ENCODE peak calls at places on chromosomes 7 and 10, in four cellular contexts. One of them, this sample, is unnamed.

GRCh38 chr10:12628964-12629766 is 279.8 kb downstream of the CAMK1D start:
- DNase-seq in AG04450: no peak
- DNase-seq in psoas muscle: no peak
- DNase-seq in nephron progenitor cell: no peak
- DNase-seq in this sample: no peak

GRCh38 chr10:15863733-15864132 is 3.4 kb upstream of the MINDY3 start:
- DNase-seq in AG04450: no peak
- DNase-seq in psoas muscle: no peak
- DNase-seq in nephron progenitor cell: no peak
- DNase-seq in this sample: no peak

GRCh38 chr7:129721139-129721538 is 109.6 kb downstream of the NRF1 start:
- DNase-seq in AG04450: no peak
- DNase-seq in psoas muscle: no peak
- DNase-seq in nephron progenitor cell: no peak
- DNase-seq in this sample: no peak

GRCh38 chr10:63573068-63573697 is 52.0 kb downstream of the REEP3 start:
- DNase-seq in AG04450: peak; percentile 66
- DNase-seq in psoas muscle: no peak
- DNase-seq in nephron progenitor cell: no peak
- DNase-seq in this sample: peak; percentile 78

GRCh38 chr10:72616716-72617115 is 9.2 kb downstream of the MICU1 start:
- DNase-seq in AG04450: no peak
- DNase-seq in psoas muscle: no peak
- DNase-seq in nephron progenitor cell: no peak
- DNase-seq in this sample: no peak

GRCh38 chr7:142813262-142813661 is 41.6 kb upstream of the EPHB6 start:
- DNase-seq in AG04450: no peak
- DNase-seq in psoas muscle: no peak
- DNase-seq in nephron progenitor cell: no peak
- DNase-seq in this sample: no peak

GRCh38 chr10:128626397-128627060 is 500.3 kb upstream of the MKI67 start:
- DNase-seq in AG04450: no peak
- DNase-seq in psoas muscle: no peak
- DNase-seq in nephron progenitor cell: no peak
- DNase-seq in this sample: no peak

GRCh38 chr7:74033372-74034311 is 5.7 kb downstream of the ELN start:
- DNase-seq in AG04450: no peak
- DNase-seq in psoas muscle: peak; percentile 78
- DNase-seq in nephron progenitor cell: peak; percentile 34
- DNase-seq in this sample: no peak

GRCh38 chr7:121501566-121501965 is 105.5 kb upstream of the FAM3C start:
- DNase-seq in AG04450: no peak
- DNase-seq in psoas muscle: no peak
- DNase-seq in nephron progenitor cell: no peak
- DNase-seq in this sample: no peak

GRCh38 chr7:49852619-49853462 is 79.4 kb downstream of the VWC2 start:
- DNase-seq in AG04450: no peak
- DNase-seq in psoas muscle: no peak
- DNase-seq in nephron progenitor cell: peak; percentile 60
- DNase-seq in this sample: peak; percentile 14

GRCh38 chr10:95505084-95505610 is 56.0 kb downstream of the SORBS1 start:
- DNase-seq in AG04450: no peak
- DNase-seq in psoas muscle: no peak
- DNase-seq in nephron progenitor cell: peak; percentile 12
- DNase-seq in this sample: no peak

GRCh38 chr10:127195571-127196226 is 692 bp downstream of the INSYN2A start:
- DNase-seq in AG04450: no peak
- DNase-seq in psoas muscle: peak; percentile 13
- DNase-seq in nephron progenitor cell: peak; percentile 33
- DNase-seq in this sample: no peak

GRCh38 chr7:136869991-136870798 is 1.7 kb downstream of the CHRM2 start:
- DNase-seq in AG04450: no peak
- DNase-seq in psoas muscle: no peak
- DNase-seq in nephron progenitor cell: peak; percentile 26
- DNase-seq in this sample: no peak

GRCh38 chr7:149771199-149771636 is 2.2 kb downstream of the ZNF467 start:
- DNase-seq in AG04450: no peak
- DNase-seq in psoas muscle: no peak
- DNase-seq in nephron progenitor cell: no peak
- DNase-seq in this sample: no peak

GRCh38 chr7:95511716-95512260 is 26.0 kb downstream of the ASB4 start:
- DNase-seq in AG04450: peak; percentile 27
- DNase-seq in psoas muscle: peak; percentile 55
- DNase-seq in nephron progenitor cell: peak; percentile 67
- DNase-seq in this sample: peak; percentile 44

GRCh38 chr7:17523813-17524741 is 225.6 kb downstream of the AHR start:
- DNase-seq in AG04450: no peak
- DNase-seq in psoas muscle: peak; percentile 9
- DNase-seq in nephron progenitor cell: no peak
- DNase-seq in this sample: no peak

GRCh38 chr7:39587393-39587792 is 21.2 kb downstream of the YAE1 start:
- DNase-seq in AG04450: no peak
- DNase-seq in psoas muscle: no peak
- DNase-seq in nephron progenitor cell: no peak
- DNase-seq in this sample: no peak

GRCh38 chr10:79941585-79942210 is 7.2 kb downstream of the SFTPD start:
- DNase-seq in AG04450: no peak
- DNase-seq in psoas muscle: no peak
- DNase-seq in nephron progenitor cell: no peak
- DNase-seq in this sample: no peak

GRCh38 chr10:5491477-5491876 is 7.9 kb downstream of the CALML5 start:
- DNase-seq in AG04450: no peak
- DNase-seq in psoas muscle: no peak
- DNase-seq in nephron progenitor cell: no peak
- DNase-seq in this sample: no peak

GRCh38 chr10:75525646-75526045 is 94.2 kb downstream of the LRMDA start:
- DNase-seq in AG04450: no peak
- DNase-seq in psoas muscle: no peak
- DNase-seq in nephron progenitor cell: no peak
- DNase-seq in this sample: no peak

GRCh38 chr10:122525788-122526187 is 34.8 kb upstream of the DMBT1 start:
- DNase-seq in AG04450: no peak
- DNase-seq in psoas muscle: no peak
- DNase-seq in nephron progenitor cell: no peak
- DNase-seq in this sample: no peak
- TF ChIP-seq CTCF in AG04450: no peak
- TF ChIP-seq CTCF in psoas muscle: peak; percentile 17
- TF ChIP-seq CTCF in nephron progenitor cell: peak; percentile 26
- TF ChIP-seq CTCF in this sample: no peak

DNA sequence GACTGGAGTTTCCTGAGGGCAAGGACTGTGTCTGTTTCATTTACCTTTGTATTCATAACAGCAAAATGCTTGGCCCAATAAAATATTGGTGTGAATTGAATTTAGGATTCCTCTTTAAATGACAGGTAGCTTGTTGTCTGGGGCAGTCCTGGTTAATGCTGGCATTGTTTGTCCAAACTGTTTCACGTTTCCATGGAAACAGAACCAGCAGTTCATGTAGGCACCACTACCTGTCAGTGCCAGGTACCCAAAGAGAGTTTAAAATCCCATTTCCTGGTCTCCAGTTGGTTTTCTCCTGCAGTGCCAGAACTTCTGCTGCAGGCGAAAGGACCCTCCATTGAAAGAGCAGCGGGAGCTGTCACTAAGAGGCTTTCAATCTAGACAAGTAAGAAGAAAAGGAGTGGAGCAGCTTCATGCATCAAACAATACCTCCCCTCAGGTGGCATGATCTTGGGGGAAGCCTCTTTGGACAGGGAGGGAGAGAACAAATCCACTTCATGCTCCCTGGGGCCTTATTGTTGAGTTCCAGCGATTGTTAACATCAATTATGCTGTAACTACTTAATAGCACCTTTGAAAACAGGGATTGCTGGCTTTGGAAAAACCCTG is 109.6 kb downstream of the KIF20B start:
- DNase-seq in AG04450: no peak
- DNase-seq in psoas muscle: no peak
- DNase-seq in nephron progenitor cell: no peak
- DNase-seq in this sample: no peak
- TF ChIP-seq CTCF in AG04450: no peak
- TF ChIP-seq CTCF in psoas muscle: no peak
- TF ChIP-seq CTCF in nephron progenitor cell: no peak
- TF ChIP-seq CTCF in this sample: no peak

GRCh38 chr10:113665806-113666354 is 2.0 kb upstream of the NRAP start:
- DNase-seq in AG04450: peak; percentile 68
- DNase-seq in psoas muscle: peak; percentile 49
- DNase-seq in nephron progenitor cell: no peak
- DNase-seq in this sample: peak; percentile 44

GRCh38 chr10:113663142-113663541 is 699 bp downstream of the NRAP start:
- DNase-seq in AG04450: no peak
- DNase-seq in psoas muscle: no peak
- DNase-seq in nephron progenitor cell: no peak
- DNase-seq in this sample: no peak

GRCh38 chr10:113666682-113667252 is 2.9 kb upstream of the NRAP start:
- DNase-seq in AG04450: no peak
- DNase-seq in psoas muscle: no peak
- DNase-seq in nephron progenitor cell: no peak
- DNase-seq in this sample: no peak

GRCh38 chr10:113663908-113664307 is at the start of gene NRAP:
- DNase-seq in AG04450: no peak
- DNase-seq in psoas muscle: no peak
- DNase-seq in nephron progenitor cell: no peak
- DNase-seq in this sample: no peak

GRCh38 chr10:113665352-113665751 is 1.5 kb upstream of the NRAP start:
- DNase-seq in AG04450: no peak
- DNase-seq in psoas muscle: no peak
- DNase-seq in nephron progenitor cell: no peak
- DNase-seq in this sample: no peak
- TF ChIP-seq CTCF in AG04450: no peak
- TF ChIP-seq CTCF in psoas muscle: no peak
- TF ChIP-seq CTCF in nephron progenitor cell: no peak
- TF ChIP-seq CTCF in this sample: no peak

DNA sequence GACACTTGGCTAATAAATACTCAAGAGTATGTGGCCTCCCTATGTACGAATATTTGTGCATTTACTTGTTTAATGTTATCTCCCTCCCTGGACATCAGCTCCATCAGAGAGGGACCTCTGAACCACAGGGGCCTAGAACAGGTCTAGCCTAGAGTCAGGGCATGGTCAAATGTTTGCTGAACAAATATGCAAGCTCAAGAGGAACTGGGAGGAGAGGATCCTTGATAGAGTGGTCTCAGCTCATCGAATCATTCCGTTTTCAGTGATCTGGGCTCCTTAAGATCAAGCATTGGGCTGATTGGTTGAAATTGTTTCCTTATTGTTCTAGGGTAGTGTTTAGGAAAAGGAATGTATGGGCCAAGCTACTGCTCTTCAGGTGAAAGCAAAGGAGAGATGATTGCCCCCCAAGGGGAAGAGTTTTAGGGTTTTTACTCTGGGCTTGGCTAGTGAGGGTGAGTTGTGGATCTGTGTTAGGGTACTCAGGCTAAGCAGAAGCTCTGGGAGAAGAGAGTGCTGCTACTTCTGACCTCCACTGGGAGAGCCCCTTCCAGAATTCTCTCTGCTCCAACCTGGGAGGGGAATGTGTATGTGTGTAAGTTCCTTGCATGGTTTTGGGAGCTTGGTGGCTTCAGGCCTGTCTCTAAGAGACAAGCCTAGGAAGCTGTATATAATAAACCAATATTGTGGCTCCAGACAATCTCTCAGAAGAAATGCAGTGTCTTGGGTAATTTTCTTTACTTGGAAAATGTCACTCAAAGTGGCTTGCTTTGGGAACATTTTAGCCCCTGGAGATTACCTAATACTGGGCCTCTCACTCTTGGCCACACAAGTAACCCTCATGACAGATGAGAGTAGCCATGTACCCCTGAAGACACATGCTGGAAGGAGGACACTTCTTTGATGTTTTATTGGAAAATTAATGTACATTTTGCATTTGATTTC is 110.0 kb downstream of the EMX2 start:
- DNase-seq in AG04450: no peak
- DNase-seq in psoas muscle: no peak
- DNase-seq in nephron progenitor cell: no peak
- DNase-seq in this sample: no peak
- TF ChIP-seq CTCF in AG04450: no peak
- TF ChIP-seq CTCF in psoas muscle: no peak
- TF ChIP-seq CTCF in nephron progenitor cell: no peak
- TF ChIP-seq CTCF in this sample: no peak

This sample was measured in AG09319.